ENCODE peak calls at places on chromosomes 1 and 21, in eight cellular contexts. O is lower leg skin; P is CD8-positive, alpha-beta T cell; Q is thoracic aorta; Z is fibroblast of lung; D is colonic mucosa; K is heart right ventricle; R is choroid plexus epithelial cell. C is an unnamed sample.

GRCh38 chr1:192118881-192119280 is 39.4 kb upstream of the RGS18 start:
- DNase-seq in O (no peak), P (no peak), Q (no peak), Z (no peak), D (no peak), K (no peak), R (no peak), C (no peak)

GRCh38 chr1:5053744-5054143 is 399.3 kb downstream of the AJAP1 start:
- DNase-seq in O (no peak), P (no peak), Q (no peak), Z (no peak), D (no peak), K (no peak), R (no peak), C (no peak)

GRCh38 chr1:155003766-155004351 is 1.3 kb downstream of the ZBTB7B start:
- DNase-seq in O (no peak), P (no peak), Q (no peak), Z (peak), D (peak), K (peak), R (peak), C (no peak)

GRCh38 chr21:42155045-42155855 is 63.7 kb upstream of the ABCG1 start:
- DNase-seq in O (no peak), P (no peak), Q (no peak), Z (no peak), D (no peak), K (no peak), R (no peak), C (peak)

GRCh38 chr1:179591592-179592580 is at the start of gene TDRD5:
- DNase-seq in O (no peak), P (no peak), Q (no peak), Z (no peak), D (peak), K (no peak), R (no peak), C (no peak)

GRCh38 chr1:189597083-189597482 is 880.6 kb downstream of the BRINP3 start:
- DNase-seq in O (no peak), P (no peak), Q (no peak), Z (no peak), D (no peak), K (no peak), R (no peak), C (no peak)

GRCh38 chr1:21266119-21266774 is 24.0 kb downstream of the ECE1 start:
- DNase-seq in O (no peak), P (no peak), Q (no peak), Z (no peak), D (no peak), K (no peak), R (no peak), C (no peak)

GRCh38 chr1:153474349-153474748 is 13.9 kb upstream of the S100A7 start:
- DNase-seq in O (no peak), P (no peak), Q (no peak), Z (no peak), D (no peak), K (no peak), R (no peak), C (no peak)

GRCh38 chr21:17238468-17238867 is 274.4 kb upstream of the CXADR start:
- DNase-seq in O (no peak), P (no peak), Q (no peak), Z (no peak), D (no peak), K (no peak), R (no peak), C (no peak)

GRCh38 chr1:78171736-78172590 is 126.2 kb downstream of the GIPC2 start:
- DNase-seq in O (no peak), P (no peak), Q (no peak), Z (peak), D (no peak), K (no peak), R (peak), C (no peak)

GRCh38 chr1:15342568-15342967 is 67.1 kb upstream of the EFHD2 start:
- DNase-seq in O (no peak), P (no peak), Q (no peak), Z (no peak), D (no peak), K (no peak), R (no peak), C (no peak)
- H3K4me3 ChIP-seq in O (no peak), P (no peak), Q (no peak), Z (no peak), D (no peak), K (no peak), R (no peak), C (no peak)

GRCh38 chr1:184563308-184563707 is 176.5 kb downstream of the C1orf21 start:
- DNase-seq in O (no peak), P (no peak), Q (no peak), Z (peak), D (no peak), K (no peak), R (peak), C (no peak)
- TF ChIP-seq CTCF in O (no peak), P (no peak), Q (peak), Z (peak), D (peak), K (peak), R (peak), C (peak)

GRCh38 chr1:40803447-40803846 is 19.9 kb downstream of the KCNQ4 start:
- DNase-seq in O (no peak), P (no peak), Q (no peak), Z (no peak), D (no peak), K (no peak), R (no peak), C (no peak)

GRCh38 chr1:40799351-40799867 is 15.8 kb downstream of the KCNQ4 start:
- DNase-seq in O (no peak), P (no peak), Q (no peak), Z (peak), D (no peak), K (peak), R (peak), C (no peak)

GRCh38 chr1:40803902-40804301 is 20.3 kb downstream of the KCNQ4 start:
- DNase-seq in O (no peak), P (no peak), Q (no peak), Z (no peak), D (no peak), K (no peak), R (no peak), C (no peak)

GRCh38 chr1:40801742-40802077 is 18.1 kb downstream of the KCNQ4 start:
- DNase-seq in O (no peak), P (no peak), Q (no peak), Z (no peak), D (no peak), K (no peak), R (no peak), C (no peak)

DNA sequence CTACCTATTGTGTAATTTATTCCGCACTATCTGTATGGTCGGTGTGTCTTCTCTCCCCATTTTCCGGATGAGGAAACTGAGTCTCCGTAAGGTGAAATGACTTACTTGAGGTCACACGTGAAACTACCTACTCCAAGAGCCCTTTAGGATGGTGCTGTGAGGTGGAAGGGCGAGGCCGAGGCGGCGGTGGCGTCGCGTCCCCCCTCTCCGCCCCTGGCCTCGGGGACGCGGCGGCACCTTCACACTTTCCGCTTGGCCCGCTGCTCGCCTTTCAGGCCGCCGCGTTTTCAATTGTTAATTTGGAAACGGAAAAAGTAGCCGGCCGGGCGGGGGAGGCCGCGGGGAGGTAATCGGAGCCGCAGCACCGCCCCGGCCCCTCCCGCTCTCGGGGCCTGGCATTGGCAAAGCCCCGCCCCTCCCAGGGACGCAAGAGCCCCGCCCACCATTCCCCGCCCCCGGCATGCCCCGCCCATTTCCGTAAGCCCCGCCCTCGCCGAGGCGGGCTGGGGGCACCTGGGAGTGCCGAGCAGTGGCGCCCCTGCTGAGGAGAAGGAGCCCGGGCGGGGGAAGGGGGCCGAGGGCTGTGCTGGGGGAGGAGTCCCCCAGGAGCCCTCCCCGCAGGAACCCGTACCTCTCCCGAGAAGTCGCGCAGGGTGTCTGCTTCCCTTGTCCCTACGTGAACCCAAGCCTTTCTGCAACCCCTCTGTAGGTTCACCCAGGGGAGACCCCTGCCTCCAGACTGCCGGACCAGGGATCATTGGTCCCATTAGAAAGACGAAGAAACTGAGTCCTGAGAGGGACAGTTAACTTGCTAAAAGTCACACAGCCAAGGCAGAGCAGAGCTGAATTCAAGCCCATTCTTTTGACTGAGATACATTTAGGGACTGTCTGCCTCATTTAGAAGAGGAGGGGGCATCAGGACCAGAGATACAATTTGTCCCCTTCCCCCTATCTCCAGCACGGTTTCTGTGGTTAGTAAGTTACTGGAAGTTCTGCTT is 18.8 kb downstream of the KCNQ4 start:
- DNase-seq in O (peak), P (peak), Q (peak), Z (peak), D (peak), K (peak), R (peak), C (no peak)
- H3K4me3 ChIP-seq in O (no peak), P (peak), Q (peak), Z (peak), D (peak), K (peak), R (peak), C (peak)

GRCh38 chr1:13808729-13809131 is 108.7 kb downstream of the PRDM2 start:
- DNase-seq in O (no peak), P (no peak), Q (no peak), Z (peak), D (no peak), K (peak), R (peak), C (no peak)
- TF ChIP-seq CTCF in O (no peak), P (no peak), Q (no peak), Z (no peak), D (no peak), K (no peak), R (peak), C (no peak)

GRCh38 chr1:164561461-164561860 is 2.5 kb downstream of the PBX1 start:
- DNase-seq in O (no peak), P (no peak), Q (no peak), Z (peak), D (no peak), K (no peak), R (no peak), C (no peak)

GRCh38 chr1:164559342-164560070 is 522 bp downstream of the PBX1 start:
- DNase-seq in O (peak), P (no peak), Q (no peak), Z (no peak), D (peak), K (peak), R (peak), C (no peak)

GRCh38 chr1:164561007-164561406 is 2.0 kb downstream of the PBX1 start:
- DNase-seq in O (no peak), P (no peak), Q (no peak), Z (peak), D (no peak), K (no peak), R (no peak), C (no peak)

GRCh38 chr1:164560076-164560475 is 1.1 kb downstream of the PBX1 start:
- DNase-seq in O (no peak), P (no peak), Q (no peak), Z (peak), D (peak), K (no peak), R (peak), C (no peak)

DNA sequence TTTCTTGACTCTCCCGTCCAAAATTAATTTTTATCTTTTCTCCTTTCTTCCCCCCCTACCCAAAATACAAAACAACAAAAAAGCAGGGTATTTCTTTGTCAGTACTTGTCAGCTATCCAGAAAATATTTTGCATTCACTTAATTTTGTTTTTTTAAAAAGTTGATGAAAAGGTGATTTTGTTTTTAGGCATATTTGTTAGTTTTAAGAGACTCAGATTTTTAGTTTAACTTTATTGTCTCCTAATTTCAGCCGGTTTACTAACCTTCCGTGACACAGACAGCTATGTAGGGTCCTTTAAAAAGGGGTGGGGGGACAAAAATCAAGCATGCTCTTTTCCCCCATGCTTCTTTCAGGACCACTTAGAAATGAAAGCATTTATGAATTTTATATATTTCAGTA is 1.5 kb downstream of the PBX1 start:
- DNase-seq in O (no peak), P (no peak), Q (no peak), Z (peak), D (no peak), K (no peak), R (no peak), C (no peak)
- H3K4me3 ChIP-seq in O (peak), P (no peak), Q (peak), Z (peak), D (peak), K (peak), R (peak), C (peak)

DNA sequence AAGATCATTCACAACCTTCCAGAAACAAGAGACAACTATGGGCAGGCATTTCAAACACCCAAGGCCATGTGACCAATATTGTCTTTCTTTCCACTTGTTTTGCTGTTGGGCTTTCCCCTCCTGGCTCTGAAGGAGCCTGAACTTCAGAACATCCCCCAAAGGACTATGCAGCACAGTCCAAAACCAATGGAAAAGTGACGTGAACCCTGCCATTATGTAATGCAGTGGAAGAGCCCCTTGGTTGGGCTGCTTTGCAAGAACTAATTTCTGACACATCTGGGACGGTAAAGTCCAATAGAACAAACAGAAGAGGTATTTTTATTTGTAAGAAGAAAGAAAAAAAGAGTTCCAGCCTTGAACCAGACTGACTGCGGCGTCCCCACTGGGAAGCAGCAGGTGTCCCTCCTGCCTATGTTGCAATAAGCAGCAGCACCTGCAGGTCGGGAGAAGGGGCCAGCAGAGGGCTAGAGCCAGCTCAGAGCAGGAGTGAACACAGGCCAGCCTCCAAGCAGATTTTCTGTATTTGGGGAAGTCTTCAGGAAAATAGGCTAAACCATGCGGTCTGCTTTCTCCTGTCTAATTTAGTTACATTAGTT is 116.7 kb downstream of the CDC7 start:
- DNase-seq in O (no peak), P (no peak), Q (no peak), Z (no peak), D (no peak), K (peak), R (peak), C (no peak)
- TF ChIP-seq CTCF in O (no peak), P (no peak), Q (no peak), Z (no peak), D (no peak), K (peak), R (peak), C (no peak)

DNA sequence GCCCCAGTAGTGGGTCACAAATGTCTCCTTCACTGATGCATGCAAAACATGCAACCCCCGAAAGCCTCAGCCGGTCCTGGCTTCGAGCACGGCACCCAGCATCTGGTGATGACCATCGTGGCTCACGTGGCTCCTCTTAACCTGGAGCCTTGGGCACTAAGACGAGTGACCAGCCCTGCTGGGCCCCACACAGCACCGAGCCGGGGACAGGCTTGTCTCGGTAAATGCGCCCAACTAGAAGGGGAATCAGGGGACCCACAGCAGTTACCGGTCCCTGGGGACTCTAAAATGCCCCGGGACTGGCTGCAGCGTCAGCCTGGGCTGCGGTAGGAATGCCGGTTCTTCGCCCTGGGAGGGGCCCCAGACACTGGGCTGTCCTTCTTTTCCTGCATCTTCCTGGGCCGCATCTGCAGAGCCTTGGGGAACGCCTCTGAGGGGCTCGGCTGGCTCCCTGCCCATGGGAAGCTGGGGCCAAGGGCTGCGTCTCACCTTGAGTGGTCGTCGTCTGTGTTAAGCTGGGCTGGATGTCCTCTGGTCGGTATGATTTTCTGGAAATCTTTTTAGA is 13.1 kb upstream of the TTC34 start:
- DNase-seq in O (no peak), P (no peak), Q (no peak), Z (no peak), D (no peak), K (no peak), R (no peak), C (no peak)
- H3K4me3 ChIP-seq in O (no peak), P (no peak), Q (no peak), Z (no peak), D (no peak), K (no peak), R (no peak), C (no peak)

DNA sequence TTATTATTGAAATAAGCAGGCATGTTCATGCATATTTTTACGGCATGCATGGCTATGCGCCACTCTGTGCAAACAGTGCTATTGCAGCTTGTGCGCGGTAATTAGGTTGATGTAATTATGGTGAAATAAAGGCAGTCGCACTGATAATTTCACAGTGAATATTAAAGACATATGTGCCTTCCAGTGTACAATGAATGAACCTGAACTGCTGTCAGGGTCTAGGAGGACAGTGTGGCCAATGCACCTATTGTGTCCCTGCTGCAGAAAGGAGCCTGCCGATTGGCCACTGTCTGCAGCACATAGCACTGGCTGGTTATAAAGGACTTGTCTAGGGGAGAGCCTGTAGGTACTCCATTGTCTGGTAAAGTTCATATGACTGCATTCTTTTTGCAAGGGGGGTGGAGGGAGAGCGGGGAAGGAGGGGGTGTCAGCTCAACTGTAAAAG is 340.4 kb downstream of the USP25 start:
- DNase-seq in O (no peak), P (no peak), Q (no peak), Z (no peak), D (no peak), K (no peak), R (no peak), C (no peak)
- TF ChIP-seq CTCF in O (no peak), P (no peak), Q (no peak), Z (no peak), D (no peak), K (no peak), R (peak), C (no peak)

GRCh38 chr1:218182455-218182854 is 102.6 kb upstream of the RRP15 start:
- DNase-seq in O (no peak), P (no peak), Q (no peak), Z (no peak), D (no peak), K (no peak), R (no peak), C (no peak)
- H3K4me3 ChIP-seq in O (no peak), P (no peak), Q (no peak), Z (no peak), D (no peak), K (no peak), R (no peak), C (no peak)

C was measured in vagina.